ENCODE peak calls at places on chromosomes 12 and 14, in four cellular contexts. I is tibial artery, D is cardiac muscle cell, M is astrocyte of the spinal cord. N is an unnamed sample.

GRCh38 chr12:77204055-77204454 is 138.7 kb upstream of the E2F7 start:
- DNase-seq in D (peak; percentile 41), M (no peak), I (no peak), N (no peak)

GRCh38 chr14:74619672-74620131 is 7.7 kb upstream of the LTBP2 start:
- DNase-seq in D (peak; percentile 98), I (peak; percentile 95), M (peak; percentile 98), N (no peak)

GRCh38 chr12:80551897-80552296 is 107.9 kb downstream of the PTPRQ start:
- DNase-seq in I (no peak), D (peak; percentile 92), M (peak; percentile 98), N (no peak)

GRCh38 chr12:51744235-51744634 is 104.3 kb downstream of the FIGNL2 start:
- DNase-seq in I (no peak), M (peak; percentile 20), D (no peak), N (no peak)

GRCh38 chr12:122005252-122005651 is 16.4 kb upstream of the BCL7A start:
- DNase-seq in M (no peak), I (no peak), D (no peak), N (no peak)

GRCh38 chr12:111211910-111212757 is 156.8 kb downstream of the PHETA1 start:
- DNase-seq in I (no peak), D (no peak), M (no peak), N (no peak)

GRCh38 chr14:68632591-68632895 is 160.3 kb downstream of the ZFP36L1 start:
- DNase-seq in M (no peak), I (no peak), D (no peak), N (no peak)

GRCh38 chr12:89319111-89319510 is 33.2 kb downstream of the DUSP6 start:
- DNase-seq in M (no peak), D (peak; percentile 75), I (no peak), N (no peak)

GRCh38 chr12:103877288-103877687 is 36.3 kb upstream of the NT5DC3 start:
- DNase-seq in M (no peak), D (no peak), I (no peak), N (no peak)

GRCh38 chr12:76920182-76921014 is 41.6 kb upstream of the CSRP2 start:
- DNase-seq in M (no peak), D (no peak), I (no peak), N (no peak)

GRCh38 chr14:75630695-75631452 is 29.8 kb downstream of the ERG28 start:
- DNase-seq in M (no peak), D (no peak), I (no peak), N (no peak)
- H3K4me3 ChIP-seq in M (no peak overlapping the region), D (no peak overlapping the region), I (no peak overlapping the region), N (no peak overlapping the region)

DNA sequence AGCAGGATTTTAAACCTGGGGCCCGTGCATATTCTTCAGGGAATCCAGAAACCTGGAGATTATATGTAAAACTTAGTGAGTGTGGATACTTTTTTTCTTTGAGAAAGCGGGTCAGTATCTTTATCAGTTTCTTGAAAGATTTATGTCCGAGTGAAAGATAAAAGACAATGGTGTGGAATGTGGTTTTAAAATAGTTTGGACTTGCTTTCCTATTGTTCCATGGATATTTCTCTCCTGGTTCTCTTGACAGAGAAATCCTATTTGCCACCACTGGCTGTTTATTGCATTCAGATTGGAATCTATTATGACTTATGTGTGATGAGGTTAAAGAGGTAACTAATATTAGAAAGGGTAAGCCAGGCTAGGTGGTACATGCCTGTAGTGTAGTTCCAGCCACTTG is 27.4 kb downstream of the KTN1 start:
- DNase-seq in M (no peak), D (no peak), I (no peak), N (no peak)
- H3K4me3 ChIP-seq in M (no peak overlapping the region), D (no peak overlapping the region), I (no peak overlapping the region), N (no peak overlapping the region)

GRCh38 chr12:130041983-130042812 is 120.1 kb upstream of the FZD10 start:
- DNase-seq in I (no peak), M (no peak), D (no peak), N (no peak)
- H3K4me3 ChIP-seq in I (no peak overlapping the region), M (no peak overlapping the region), D (no peak overlapping the region), N (no peak overlapping the region)

DNA sequence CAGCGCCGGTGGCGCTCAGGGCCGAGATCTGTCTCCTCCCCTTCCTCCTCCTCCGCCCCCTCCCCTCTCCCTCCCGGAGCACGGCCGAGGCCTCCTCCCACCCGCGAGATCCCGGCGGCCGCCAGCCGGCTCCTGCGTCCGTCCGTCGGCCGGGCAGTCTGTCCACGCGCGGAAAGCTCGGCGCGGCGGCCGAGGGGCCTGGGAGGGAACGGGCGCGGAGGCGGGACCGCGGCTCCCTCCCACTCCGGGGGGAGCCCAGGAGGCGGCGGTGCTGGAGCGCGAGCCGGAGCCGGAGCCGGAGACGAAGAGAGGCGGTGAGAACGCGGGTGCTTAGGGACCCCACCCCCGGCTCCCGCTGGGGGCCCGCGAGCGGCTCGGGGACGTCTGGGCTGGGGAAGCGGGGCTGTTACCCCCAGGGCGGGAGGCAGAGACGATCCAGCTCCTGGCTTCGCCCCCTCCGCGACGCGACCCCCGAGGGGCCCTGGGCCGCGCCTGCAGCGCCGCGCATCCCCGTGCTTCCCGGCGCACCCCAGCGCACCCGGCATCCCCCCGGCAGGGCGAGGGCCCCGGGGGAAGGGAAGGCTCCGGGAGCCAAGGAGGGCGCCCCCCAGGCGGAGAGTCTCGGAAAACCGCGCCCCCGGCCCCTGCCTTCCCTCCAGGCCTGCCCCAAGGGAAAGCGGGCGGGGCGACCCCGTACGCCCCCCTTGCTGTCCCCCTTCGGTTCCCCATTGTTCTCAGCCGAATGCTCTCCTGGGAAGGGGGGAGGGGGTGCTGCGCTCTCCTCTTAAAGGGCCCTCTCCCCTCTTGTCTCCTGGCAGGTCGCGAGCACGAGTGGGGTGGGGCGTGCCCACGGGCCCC is at the start of gene DTX1:
- DNase-seq in D (peak; percentile 21), I (no peak), M (no peak), N (no peak)
- H3K4me3 ChIP-seq in D (peak within 1 kb of the TSS; percentile 39), I (peak within 1 kb of the TSS; percentile 48), M (no peak within 1 kb of the TSS), N (peak within 1 kb of the TSS; percentile 51)

DNA sequence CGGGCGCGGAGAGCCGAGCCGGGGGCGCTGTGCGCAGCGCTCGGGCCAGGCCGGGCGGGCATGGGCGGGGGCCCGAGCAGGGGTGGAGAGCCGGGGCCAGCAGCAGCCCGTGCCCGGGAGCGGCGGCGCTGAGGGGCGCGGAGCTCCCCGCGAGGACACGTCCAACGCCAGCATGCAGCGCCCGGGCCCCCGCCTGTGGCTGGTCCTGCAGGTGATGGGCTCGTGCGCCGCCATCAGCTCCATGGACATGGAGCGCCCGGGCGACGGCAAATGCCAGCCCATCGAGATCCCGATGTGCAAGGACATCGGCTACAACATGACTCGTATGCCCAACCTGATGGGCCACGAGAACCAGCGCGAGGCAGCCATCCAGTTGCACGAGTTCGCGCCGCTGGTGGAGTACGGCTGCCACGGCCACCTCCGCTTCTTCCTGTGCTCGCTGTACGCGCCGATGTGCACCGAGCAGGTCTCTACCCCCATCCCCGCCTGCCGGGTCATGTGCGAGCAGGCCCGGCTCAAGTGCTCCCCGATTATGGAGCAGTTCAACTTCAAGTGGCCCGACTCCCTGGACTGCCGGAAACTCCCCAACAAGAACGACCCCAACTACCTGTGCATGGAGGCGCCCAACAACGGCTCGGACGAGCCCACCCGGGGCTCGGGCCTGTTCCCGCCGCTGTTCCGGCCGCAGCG is 652 bp downstream of the FZD10 start:
- DNase-seq in M (no peak), I (no peak), D (peak; percentile 1), N (no peak)
- H3K4me3 ChIP-seq in M (no peak overlapping the region), I (peak overlapping the region; percentile 52), D (peak overlapping the region; percentile 32), N (no peak overlapping the region)

N was measured in small intestine.